ENCODE peak calls at places on chromosomes 12 and 14, in six cellular contexts. One of them, this sample, is unnamed.

GRCh38 chr12:82694970-82695369 is 8.3 kb downstream of the TMTC2 start:
- DNase-seq in activated naive CD4-positive, alpha-beta T cell: no peak
- DNase-seq in brain pericyte: no peak
- DNase-seq in naive B cell: no peak
- DNase-seq in HTR-8/SVneo: no peak
- DNase-seq in foreskin fibroblast: peak
- DNase-seq in this sample: no peak

GRCh38 chr12:115075552-115076170 is 391.7 kb upstream of the TBX3 start:
- DNase-seq in activated naive CD4-positive, alpha-beta T cell: no peak
- DNase-seq in HTR-8/SVneo: no peak
- DNase-seq in naive B cell: no peak
- DNase-seq in brain pericyte: no peak
- DNase-seq in foreskin fibroblast: no peak
- DNase-seq in this sample: no peak

GRCh38 chr12:93079976-93080375 is 150.9 kb upstream of the EEA1 start:
- DNase-seq in activated naive CD4-positive, alpha-beta T cell: no peak
- DNase-seq in naive B cell: no peak
- DNase-seq in brain pericyte: no peak
- DNase-seq in HTR-8/SVneo: no peak
- DNase-seq in foreskin fibroblast: no peak
- DNase-seq in this sample: no peak

GRCh38 chr12:124094733-124095132 is 121.7 kb downstream of the ZNF664 start:
- DNase-seq in foreskin fibroblast: no peak
- DNase-seq in brain pericyte: no peak
- DNase-seq in activated naive CD4-positive, alpha-beta T cell: no peak
- DNase-seq in HTR-8/SVneo: no peak
- DNase-seq in naive B cell: no peak
- DNase-seq in this sample: no peak

GRCh38 chr12:13101854-13102375 is 1.6 kb downstream of the GSG1 start:
- DNase-seq in naive B cell: peak
- DNase-seq in activated naive CD4-positive, alpha-beta T cell: no peak
- DNase-seq in brain pericyte: no peak
- DNase-seq in foreskin fibroblast: peak
- DNase-seq in HTR-8/SVneo: no peak
- DNase-seq in this sample: peak

GRCh38 chr12:24991209-24992049 is 42.5 kb upstream of the BCAT1 start:
- DNase-seq in HTR-8/SVneo: peak
- DNase-seq in foreskin fibroblast: peak
- DNase-seq in activated naive CD4-positive, alpha-beta T cell: no peak
- DNase-seq in naive B cell: peak
- DNase-seq in brain pericyte: peak
- DNase-seq in this sample: peak

GRCh38 chr12:123085730-123086487 is 65.0 kb downstream of the PITPNM2 start:
- DNase-seq in activated naive CD4-positive, alpha-beta T cell: no peak
- DNase-seq in foreskin fibroblast: peak
- DNase-seq in naive B cell: no peak
- DNase-seq in HTR-8/SVneo: peak
- DNase-seq in brain pericyte: no peak
- DNase-seq in this sample: peak

GRCh38 chr14:68876976-68877375 is 84.1 kb upstream of the ZFP36L1 start:
- DNase-seq in brain pericyte: no peak
- DNase-seq in foreskin fibroblast: no peak
- DNase-seq in HTR-8/SVneo: no peak
- DNase-seq in naive B cell: no peak
- DNase-seq in activated naive CD4-positive, alpha-beta T cell: no peak
- DNase-seq in this sample: no peak

GRCh38 chr14:56400426-56400825 is 179.2 kb upstream of the TMEM260 start:
- DNase-seq in activated naive CD4-positive, alpha-beta T cell: no peak
- DNase-seq in brain pericyte: no peak
- DNase-seq in naive B cell: no peak
- DNase-seq in HTR-8/SVneo: no peak
- DNase-seq in foreskin fibroblast: no peak
- DNase-seq in this sample: no peak

GRCh38 chr14:101335061-101335661 is 226.1 kb upstream of the DIO3 start:
- DNase-seq in brain pericyte: no peak
- DNase-seq in HTR-8/SVneo: no peak
- DNase-seq in naive B cell: no peak
- DNase-seq in foreskin fibroblast: no peak
- DNase-seq in activated naive CD4-positive, alpha-beta T cell: no peak
- DNase-seq in this sample: no peak

GRCh38 chr14:66923251-66923650 is 266.0 kb upstream of the GARIN2 start:
- DNase-seq in brain pericyte: no peak
- DNase-seq in activated naive CD4-positive, alpha-beta T cell: no peak
- DNase-seq in foreskin fibroblast: no peak
- DNase-seq in naive B cell: no peak
- DNase-seq in HTR-8/SVneo: no peak
- DNase-seq in this sample: no peak

GRCh38 chr12:100798799-100799198 is 4.2 kb downstream of the ANO4 start:
- DNase-seq in foreskin fibroblast: no peak
- DNase-seq in HTR-8/SVneo: no peak
- DNase-seq in activated naive CD4-positive, alpha-beta T cell: no peak
- DNase-seq in naive B cell: no peak
- DNase-seq in brain pericyte: no peak
- DNase-seq in this sample: no peak

GRCh38 chr14:102140027-102140749 is 491 bp downstream of the WDR20 start:
- DNase-seq in HTR-8/SVneo: peak
- DNase-seq in brain pericyte: no peak
- DNase-seq in activated naive CD4-positive, alpha-beta T cell: no peak
- DNase-seq in foreskin fibroblast: peak
- DNase-seq in naive B cell: peak
- DNase-seq in this sample: peak

GRCh38 chr14:59254911-59255545 is 66.6 kb downstream of the DAAM1 start:
- DNase-seq in activated naive CD4-positive, alpha-beta T cell: no peak
- DNase-seq in brain pericyte: no peak
- DNase-seq in foreskin fibroblast: no peak
- DNase-seq in naive B cell: no peak
- DNase-seq in HTR-8/SVneo: no peak
- DNase-seq in this sample: no peak

GRCh38 chr14:94593749-94594431 is 12.7 kb downstream of the SERPINA5 start:
- DNase-seq in HTR-8/SVneo: no peak
- DNase-seq in foreskin fibroblast: no peak
- DNase-seq in brain pericyte: no peak
- DNase-seq in activated naive CD4-positive, alpha-beta T cell: no peak
- DNase-seq in naive B cell: no peak
- DNase-seq in this sample: no peak

GRCh38 chr12:15299947-15300346 is 22.4 kb upstream of the PTPRO start:
- DNase-seq in HTR-8/SVneo: no peak
- DNase-seq in brain pericyte: no peak
- DNase-seq in foreskin fibroblast: no peak
- DNase-seq in naive B cell: no peak
- DNase-seq in activated naive CD4-positive, alpha-beta T cell: no peak
- DNase-seq in this sample: no peak

GRCh38 chr12:54401127-54401526 is 16.6 kb upstream of the ZNF385A start:
- DNase-seq in HTR-8/SVneo: no peak
- DNase-seq in brain pericyte: no peak
- DNase-seq in foreskin fibroblast: no peak
- DNase-seq in activated naive CD4-positive, alpha-beta T cell: no peak
- DNase-seq in naive B cell: no peak
- DNase-seq in this sample: no peak

GRCh38 chr12:95548056-95548538 is 3.2 kb downstream of the USP44 start:
- DNase-seq in naive B cell: no peak
- DNase-seq in activated naive CD4-positive, alpha-beta T cell: no peak
- DNase-seq in HTR-8/SVneo: peak
- DNase-seq in foreskin fibroblast: peak
- DNase-seq in brain pericyte: no peak
- DNase-seq in this sample: no peak

GRCh38 chr14:35390577-35391387 is 13.8 kb downstream of the NFKBIA start:
- DNase-seq in foreskin fibroblast: peak
- DNase-seq in HTR-8/SVneo: no peak
- DNase-seq in naive B cell: no peak
- DNase-seq in activated naive CD4-positive, alpha-beta T cell: no peak
- DNase-seq in brain pericyte: no peak
- DNase-seq in this sample: no peak

GRCh38 chr12:46071769-46072624 is 81.6 kb upstream of the SCAF11 start:
- DNase-seq in naive B cell: peak
- DNase-seq in brain pericyte: peak
- DNase-seq in foreskin fibroblast: peak
- DNase-seq in HTR-8/SVneo: peak
- DNase-seq in activated naive CD4-positive, alpha-beta T cell: peak
- DNase-seq in this sample: peak

GRCh38 chr14:36820901-36821300 is 159.2 kb downstream of the PAX9 start:
- DNase-seq in activated naive CD4-positive, alpha-beta T cell: no peak
- DNase-seq in naive B cell: no peak
- DNase-seq in HTR-8/SVneo: no peak
- DNase-seq in brain pericyte: no peak
- DNase-seq in foreskin fibroblast: no peak
- DNase-seq in this sample: no peak

GRCh38 chr12:131195796-131196195 is 242.1 kb downstream of the ADGRD1 start:
- DNase-seq in foreskin fibroblast: no peak
- DNase-seq in HTR-8/SVneo: no peak
- DNase-seq in brain pericyte: no peak
- DNase-seq in naive B cell: no peak
- DNase-seq in activated naive CD4-positive, alpha-beta T cell: no peak
- DNase-seq in this sample: no peak

GRCh38 chr12:117047810-117048584 is 51.2 kb downstream of the TESC start:
- DNase-seq in HTR-8/SVneo: peak
- DNase-seq in foreskin fibroblast: peak
- DNase-seq in brain pericyte: no peak
- DNase-seq in activated naive CD4-positive, alpha-beta T cell: no peak
- DNase-seq in naive B cell: no peak
- DNase-seq in this sample: peak

GRCh38 chr14:28681681-28682080 is 84.9 kb upstream of the FOXG1 start:
- DNase-seq in foreskin fibroblast: no peak
- DNase-seq in brain pericyte: no peak
- DNase-seq in naive B cell: no peak
- DNase-seq in activated naive CD4-positive, alpha-beta T cell: no peak
- DNase-seq in HTR-8/SVneo: no peak
- DNase-seq in this sample: no peak

GRCh38 chr12:50551866-50552265 is 47.1 kb downstream of the DIP2B start:
- DNase-seq in naive B cell: no peak
- DNase-seq in HTR-8/SVneo: no peak
- DNase-seq in brain pericyte: no peak
- DNase-seq in foreskin fibroblast: no peak
- DNase-seq in activated naive CD4-positive, alpha-beta T cell: no peak
- DNase-seq in this sample: no peak

GRCh38 chr14:39030209-39030608 is 72.8 kb downstream of the SEC23A start:
- DNase-seq in activated naive CD4-positive, alpha-beta T cell: no peak
- DNase-seq in foreskin fibroblast: no peak
- DNase-seq in brain pericyte: no peak
- DNase-seq in HTR-8/SVneo: no peak
- DNase-seq in naive B cell: no peak
- DNase-seq in this sample: no peak

GRCh38 chr12:101414533-101415119 is 7.1 kb upstream of the ARL1 start:
- DNase-seq in brain pericyte: peak
- DNase-seq in HTR-8/SVneo: peak
- DNase-seq in foreskin fibroblast: peak
- DNase-seq in activated naive CD4-positive, alpha-beta T cell: no peak
- DNase-seq in naive B cell: peak
- DNase-seq in this sample: no peak

GRCh38 chr14:53971501-53971900 is 14.9 kb upstream of the BMP4 start:
- DNase-seq in brain pericyte: no peak
- DNase-seq in activated naive CD4-positive, alpha-beta T cell: no peak
- DNase-seq in foreskin fibroblast: no peak
- DNase-seq in HTR-8/SVneo: no peak
- DNase-seq in naive B cell: no peak
- DNase-seq in this sample: no peak

GRCh38 chr12:97921957-97922722 is 459.5 kb downstream of the RMST start:
- DNase-seq in brain pericyte: peak
- DNase-seq in activated naive CD4-positive, alpha-beta T cell: no peak
- DNase-seq in HTR-8/SVneo: peak
- DNase-seq in foreskin fibroblast: peak
- DNase-seq in naive B cell: no peak
- DNase-seq in this sample: no peak

This sample was measured in H54.